ENCODE peak calls at places on chromosomes 4 and X, in four cellular contexts. Q is upper lobe of left lung, A is cardiac muscle cell, Y is Panc1. V is an unnamed sample. For H3K4me1 and H3K27me3, the result is how much of the 10 kb centered on the place peaks cover.

GRCh38 chr4:183142566-183143545 is 43.8 kb downstream of the WWC2 start:
- DNase-seq in A (peak), Y (no peak), Q (no peak), V (no peak)

GRCh38 chr4:98260047-98260578 is 1.1 kb upstream of the RAP1GDS1 start:
- DNase-seq in Q (peak), A (peak), Y (no peak), V (peak)

GRCh38 chrX:16212436-16212835 is 45.2 kb downstream of the MAGEB17 start:
- DNase-seq in Q (no peak), Y (no peak), A (peak), V (no peak)

GRCh38 chr4:89534356-89534755 is 226.8 kb upstream of the GPRIN3 start:
- DNase-seq in Y (no peak), A (no peak), Q (no peak), V (no peak)

GRCh38 chr4:109164011-109164410 is 138.4 kb downstream of the COL25A1 start:
- DNase-seq in A (peak), Y (no peak), Q (no peak), V (no peak)

GRCh38 chrX:8204169-8204935 is 33.3 kb upstream of the VCX2 start:
- DNase-seq in A (no peak), Q (no peak), Y (no peak), V (no peak)

GRCh38 chr4:2570551-2571222 is 34.2 kb downstream of the FAM193A start:
- DNase-seq in A (no peak), Q (no peak), Y (no peak), V (no peak)

GRCh38 chrX:43998374-43998773 is 25.2 kb upstream of the NDP start:
- DNase-seq in Q (no peak), A (no peak), Y (no peak), V (no peak)

GRCh38 chr4:128279624-128280225 is 7.9 kb downstream of the PGRMC2 start:
- DNase-seq in Y (no peak), Q (no peak), A (no peak), V (no peak)

GRCh38 chr4:120555058-120555457 is 367.5 kb downstream of the PRDM5 start:
- DNase-seq in Q (no peak), A (peak), Y (no peak), V (no peak)

GRCh38 chr4:2593003-2593402 is 56.6 kb downstream of the FAM193A start:
- DNase-seq in A (no peak), Y (no peak), Q (no peak), V (no peak)

GRCh38 chrX:151974336-151975227 is at the start of gene GABRE:
- DNase-seq in Q (peak), Y (no peak), A (peak), V (no peak)

GRCh38 chr4:156968479-156968984 is 3.1 kb downstream of the PDGFC start:
- DNase-seq in Y (no peak), A (peak), Q (no peak), V (no peak)

GRCh38 chrX:155747520-155747919 is 133.6 kb upstream of the VAMP7 start:
- DNase-seq in Q (no peak), A (no peak), Y (no peak), V (no peak)

GRCh38 chr4:53619431-53619830 is 28.1 kb upstream of the LNX1 start:
- DNase-seq in Q (no peak), Y (no peak), A (no peak), V (no peak)

GRCh38 chr4:102625232-102625930 is 124.2 kb downstream of the NFKB1 start:
- DNase-seq in Q (no peak), A (peak), Y (no peak), V (no peak)

GRCh38 chrX:13208281-13208935 is 111.4 kb downstream of the ATXN3L start:
- DNase-seq in Q (no peak), Y (no peak), A (no peak), V (no peak)

GRCh38 chrX:110588853-110589252 is 206.8 kb downstream of the CHRDL1 start:
- DNase-seq in A (no peak), Y (no peak), Q (no peak), V (no peak)

GRCh38 chr4:40441415-40441814 is 106.3 kb downstream of the CHRNA9 start:
- DNase-seq in A (no peak), Q (no peak), Y (no peak), V (no peak)

GRCh38 chr4:151809716-151810115 is 48.9 kb upstream of the GATB start:
- DNase-seq in Q (no peak), A (no peak), Y (no peak), V (no peak)

GRCh38 chrX:154840856-154841255 is 6.4 kb upstream of the SMIM9 start:
- DNase-seq in Y (peak), Q (no peak), A (peak), V (no peak)

GRCh38 chrX:18951032-18951431 is 32.9 kb downstream of the PHKA2 start:
- DNase-seq in A (no peak), Y (no peak), Q (no peak), V (no peak)

GRCh38 chrX:69361286-69361926 is 142.7 kb upstream of the NALF2 start:
- DNase-seq in Q (no peak), A (no peak), Y (no peak), V (no peak)

GRCh38 chrX:33285550-33285949 is 74.2 kb upstream of the DMD start:
- DNase-seq in A (no peak), Q (no peak), Y (no peak), V (no peak)

GRCh38 chr4:177051473-177052060 is 258.1 kb upstream of the NEIL3 start:
- DNase-seq in Q (no peak), Y (no peak), A (peak), V (no peak)

GRCh38 chr4:108157655-108158054 is 11.1 kb downstream of the LEF1 start:
- DNase-seq in Q (no peak), A (no peak), Y (no peak), V (no peak)

GRCh38 chr4:108163352-108163751 is 5.4 kb downstream of the LEF1 start:
- DNase-seq in A (no peak), Q (no peak), Y (no peak), V (no peak)

GRCh38 chr4:108159845-108160244 is 8.9 kb downstream of the LEF1 start:
- DNase-seq in Q (no peak), Y (no peak), A (no peak), V (no peak)

GRCh38 chr4:108156391-108156790 is 12.3 kb downstream of the LEF1 start:
- DNase-seq in Y (no peak), A (no peak), Q (no peak), V (no peak)

DNA sequence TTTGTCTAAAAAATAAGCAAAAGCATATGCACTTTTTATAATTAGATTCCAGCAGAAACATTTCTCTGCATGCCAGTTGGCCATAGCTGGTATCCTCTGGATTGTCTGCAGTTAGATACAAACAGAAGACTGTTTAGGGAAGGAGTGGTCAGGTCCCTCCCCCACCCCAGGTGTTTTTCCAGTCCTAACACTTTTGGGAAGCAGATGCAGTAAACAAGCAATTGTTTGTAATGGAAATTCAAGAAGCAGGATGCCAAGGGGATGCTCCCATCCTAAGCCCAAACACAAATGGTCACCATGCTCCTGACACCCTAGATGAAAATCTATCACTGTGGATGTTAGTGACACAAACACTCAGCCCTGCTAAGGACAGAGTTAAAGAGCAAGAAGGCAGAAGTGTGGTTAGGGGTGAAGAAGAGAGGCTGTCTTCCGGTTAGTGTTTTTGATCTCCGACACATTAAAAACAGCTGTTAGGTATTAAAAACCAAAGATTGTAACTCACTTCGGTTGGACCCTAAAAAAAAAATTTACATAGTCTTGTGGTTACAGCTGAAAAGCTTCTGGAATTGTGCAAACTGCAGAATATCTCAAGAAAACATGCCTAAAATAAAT is 7.9 kb downstream of the LEF1 start:
- DNase-seq in A (no peak), Y (no peak), Q (no peak), V (no peak)
- H3K4me1 ChIP-seq in A (under half), Y (under half), Q (under half), V (under half)

GRCh38 chr4:13411942-13412341 is 72.2 kb downstream of the RAB28 start:
- DNase-seq in Q (no peak), Y (no peak), A (no peak), V (no peak)

GRCh38 chr4:13413719-13414437 is 70.3 kb downstream of the RAB28 start:
- DNase-seq in Q (no peak), Y (no peak), A (no peak), V (no peak)

GRCh38 chr4:13409324-13409723 is 74.8 kb downstream of the RAB28 start:
- DNase-seq in Q (no peak), Y (no peak), A (no peak), V (no peak)

DNA sequence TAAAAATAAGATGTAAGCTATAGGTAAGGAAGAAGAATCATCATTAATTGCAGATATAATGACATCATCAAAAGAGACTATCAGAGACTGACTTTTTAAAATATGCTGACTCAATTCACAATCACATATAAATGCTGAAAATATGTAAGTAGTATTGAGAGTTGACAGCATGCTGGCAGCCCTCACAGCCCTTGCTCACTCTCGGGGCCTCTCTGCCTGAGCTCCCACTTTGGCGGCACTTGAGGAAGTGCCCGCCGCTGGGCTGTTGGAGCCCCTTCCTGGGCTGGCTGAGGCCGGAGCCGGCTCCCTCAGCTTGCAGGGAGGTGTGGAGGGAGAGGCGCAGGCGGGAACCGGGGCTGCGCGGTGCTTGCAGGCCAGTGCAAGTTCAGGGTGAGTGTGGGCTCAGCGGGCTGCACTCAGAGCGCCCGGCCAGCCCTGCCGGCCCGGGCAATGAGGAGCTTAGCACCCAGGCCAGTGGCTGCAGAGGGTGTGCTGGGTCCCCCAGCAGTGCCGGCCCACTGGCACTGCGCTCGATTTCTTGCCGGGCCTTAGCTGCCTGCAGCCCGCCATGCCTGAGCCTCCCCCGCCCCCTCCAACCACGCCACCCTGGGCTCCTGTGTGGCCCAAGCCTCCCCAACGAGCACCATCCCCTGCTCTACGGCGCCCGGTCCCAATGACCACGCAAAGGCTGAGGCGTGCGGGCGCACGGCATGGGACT is 68.9 kb downstream of the RAB28 start:
- DNase-seq in Q (peak), Y (no peak), A (no peak), V (no peak)
- H3K4me3 ChIP-seq in Q (no peak), Y (no peak), A (no peak), V (no peak)

GRCh38 chr4:170089274-170089742 is 448 bp downstream of the AADAT start:
- DNase-seq in Q (peak), Y (no peak), A (peak), V (no peak)
- H3K27me3 ChIP-seq in Q (under half), Y (under half), A (under half), V (under half)

GRCh38 chr4:85762204-85762884 is 287.4 kb downstream of the ARHGAP24 start:
- DNase-seq in Q (no peak), Y (no peak), A (no peak), V (no peak)

GRCh38 chr4:85759392-85759791 is 284.4 kb downstream of the ARHGAP24 start:
- DNase-seq in Y (no peak), A (no peak), Q (no peak), V (no peak)

GRCh38 chr4:85763207-85763606 is 288.3 kb downstream of the ARHGAP24 start:
- DNase-seq in Q (no peak), Y (no peak), A (no peak), V (no peak)

GRCh38 chr4:85760521-85760920 is 285.6 kb downstream of the ARHGAP24 start:
- DNase-seq in Y (no peak), A (no peak), Q (no peak), V (no peak)

DNA sequence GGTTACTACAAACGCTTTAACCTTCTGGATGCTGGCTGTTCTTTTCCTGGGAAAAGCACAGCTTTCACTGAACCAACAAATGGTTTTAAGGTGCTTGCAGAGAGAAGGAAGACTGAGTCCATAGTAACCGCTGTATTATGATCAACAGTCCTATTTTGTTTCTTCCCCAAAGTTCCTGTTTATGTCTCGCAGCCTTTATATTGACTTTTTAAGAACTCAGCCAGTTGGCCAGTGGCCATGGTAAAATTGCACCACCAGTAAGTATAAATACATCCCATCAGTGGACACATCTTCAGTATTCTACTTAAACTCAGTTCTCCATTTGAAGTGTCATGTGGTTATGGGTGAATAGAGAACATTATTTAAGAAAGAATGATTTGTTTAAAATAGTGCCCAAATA is 286.9 kb downstream of the ARHGAP24 start:
- DNase-seq in Q (no peak), A (no peak), Y (no peak), V (no peak)
- H3K4me1 ChIP-seq in Q (under half), A (under half), Y (under half), V (under half)

DNA sequence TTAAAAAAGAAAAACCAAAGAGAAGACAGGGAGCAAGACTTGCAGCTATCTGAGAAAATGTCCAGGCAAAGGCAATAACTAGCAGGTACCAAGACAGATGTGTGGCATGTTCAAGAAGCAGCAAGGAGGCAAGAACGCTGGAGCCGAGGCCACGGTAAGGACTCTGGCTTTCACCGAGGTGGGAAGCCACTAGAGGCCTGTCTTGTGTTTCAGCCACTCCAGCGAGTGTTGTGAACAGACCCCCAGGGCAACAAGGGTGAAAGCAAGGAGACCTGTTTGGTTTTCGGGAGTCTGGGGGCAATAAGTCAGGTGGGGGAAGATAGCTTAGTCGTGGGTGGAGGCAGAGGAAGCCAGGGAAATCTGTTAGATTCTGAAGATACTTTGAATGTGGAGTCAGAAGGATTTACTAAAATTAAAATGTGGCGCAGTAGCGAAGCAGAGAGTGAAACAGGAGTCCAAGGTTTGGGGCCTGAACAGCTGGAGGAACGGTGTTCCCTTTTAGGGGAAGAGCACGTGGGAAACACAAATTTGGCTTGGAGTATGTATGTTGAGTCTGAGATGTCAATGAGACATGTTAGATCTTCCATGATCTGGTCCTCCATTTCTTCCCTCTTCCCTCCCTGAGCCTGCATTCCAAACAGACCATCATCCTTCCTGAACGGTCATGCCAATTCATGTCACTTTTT is 3.1 kb downstream of the WDR1 start:
- DNase-seq in Q (no peak), Y (no peak), A (no peak), V (no peak)
- H3K4me3 ChIP-seq in Q (no peak), Y (no peak), A (no peak), V (no peak)

V was measured in esophagus squamous epithelium.